ENCODE peak calls at places on chromosomes 5 and 9, in six cellular contexts. H, D, E, Y, U and G are unnamed samples.

GRCh38 chr9:72586388-72587160 is 65.2 kb downstream of the TMC1 start:
- DNase-seq in H (peak; percentile 59), D (no peak), E (no peak), Y (no peak), U (no peak), G (peak; percentile 45)

GRCh38 chr5:143541943-143542797 is 138.7 kb upstream of the NR3C1 start:
- DNase-seq in H (no peak), D (no peak), E (no peak), Y (no peak), U (no peak), G (no peak)

GRCh38 chr9:13181652-13182051 is 97.8 kb downstream of the MPDZ start:
- DNase-seq in H (no peak), D (no peak), E (no peak), Y (no peak), U (peak; percentile 39), G (no peak)

GRCh38 chr5:114050087-114050486 is 311.8 kb upstream of the KCNN2 start:
- DNase-seq in H (no peak), D (no peak), E (no peak), Y (no peak), U (no peak), G (no peak)

GRCh38 chr9:110340306-110340705 is 2.6 kb upstream of the TXNDC8 start:
- DNase-seq in H (no peak), D (no peak), E (peak; percentile 24), Y (no peak), U (peak; percentile 14), G (no peak)

GRCh38 chr9:123349691-123350480 is 6.1 kb upstream of the CRB2 start:
- DNase-seq in H (no peak), D (peak; percentile 47), E (peak; percentile 48), Y (peak; percentile 57), U (peak; percentile 50), G (peak; percentile 50)

GRCh38 chr9:5871785-5872184 is 18.9 kb upstream of the MLANA start:
- DNase-seq in H (no peak), D (no peak), E (no peak), Y (no peak), U (no peak), G (no peak)

GRCh38 chr5:177434437-177434836 is 8.0 kb downstream of the GRK6 start:
- DNase-seq in H (no peak), D (no peak), E (no peak), Y (peak; percentile 43), U (no peak), G (no peak)

GRCh38 chr5:119678351-119679028 is 49.1 kb downstream of the FAM170A start:
- DNase-seq in H (no peak), D (no peak), E (no peak), Y (no peak), U (no peak), G (no peak)

GRCh38 chr5:135832941-135833340 is 1.5 kb upstream of the SLC25A48 start:
- DNase-seq in H (no peak), D (no peak), E (no peak), Y (no peak), U (no peak), G (no peak)

GRCh38 chr5:135833961-135834638 is 363 bp upstream of the SLC25A48 start:
- DNase-seq in H (no peak), D (no peak), E (no peak), Y (no peak), U (no peak), G (no peak)

GRCh38 chr5:135833521-135833920 is 942 bp upstream of the SLC25A48 start:
- DNase-seq in H (no peak), D (no peak), E (no peak), Y (no peak), U (no peak), G (no peak)

GRCh38 chr5:135835766-135836165 is 1.3 kb downstream of the SLC25A48 start:
- DNase-seq in H (no peak), D (no peak), E (no peak), Y (no peak), U (no peak), G (no peak)

GRCh38 chr5:135834639-135835529 is at the start of gene SLC25A48:
- DNase-seq in H (no peak), D (peak; percentile 40), E (peak; percentile 58), Y (no peak), U (peak; percentile 52), G (peak; percentile 41)
- H3K27me3 ChIP-seq in H (peaks cover 64% of the 10 kb centered on the region), D (peaks cover 76% of the 10 kb centered on the region), E (no peaks in the 10 kb centered on the region), Y (peaks cover 6% of the 10 kb centered on the region), U (peaks cover 52% of the 10 kb centered on the region), G (no peaks in the 10 kb centered on the region)

GRCh38 chr9:81825831-81826540 is 102.2 kb upstream of the SPATA31D4 start:
- DNase-seq in H (no peak), D (no peak), E (no peak), Y (no peak), U (no peak), G (no peak)

GRCh38 chr9:81823672-81824554 is 104.3 kb upstream of the SPATA31D4 start:
- DNase-seq in H (no peak), D (no peak), E (no peak), Y (no peak), U (no peak), G (no peak)

GRCh38 chr9:81827616-81828296 is 100.5 kb upstream of the SPATA31D4 start:
- DNase-seq in H (no peak), D (no peak), E (no peak), Y (no peak), U (no peak), G (no peak)

GRCh38 chr9:81824802-81825770 is 103.1 kb upstream of the SPATA31D4 start:
- DNase-seq in H (no peak), D (no peak), E (no peak), Y (no peak), U (no peak), G (no peak)

DNA sequence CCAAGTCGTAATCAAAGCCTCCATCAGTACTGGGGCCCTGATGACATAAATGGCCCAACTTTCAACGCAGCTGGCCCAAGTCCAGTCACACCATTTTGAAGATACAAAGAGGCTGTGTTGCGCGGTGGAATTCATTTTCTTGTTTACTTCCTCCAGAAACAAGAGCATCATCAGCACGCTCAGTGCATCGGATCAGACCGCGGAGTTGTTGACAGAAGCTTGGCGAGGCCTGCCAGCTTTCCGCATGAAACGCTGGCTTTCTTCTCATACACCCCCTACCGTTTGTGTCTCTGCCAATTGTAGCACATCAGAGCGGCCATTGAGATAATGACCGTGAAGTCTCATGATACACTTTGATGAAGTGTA is 101.7 kb upstream of the SPATA31D4 start:
- DNase-seq in H (peak; percentile 28), D (no peak), E (no peak), Y (no peak), U (no peak), G (peak; percentile 38)
- H3K27ac ChIP-seq in H (no peak overlapping the region), D (no peak overlapping the region), E (no peak overlapping the region), Y (no peak overlapping the region), U (no peak overlapping the region), G (no peak overlapping the region)

GRCh38 chr5:159189310-159189709 is 20.0 kb downstream of the RNF145 start:
- DNase-seq in H (no peak), D (no peak), E (no peak), Y (no peak), U (no peak), G (no peak)

GRCh38 chr5:159185773-159186172 is 23.6 kb downstream of the RNF145 start:
- DNase-seq in H (no peak), D (no peak), E (no peak), Y (no peak), U (no peak), G (no peak)

GRCh38 chr5:159186319-159186718 is 23.0 kb downstream of the RNF145 start:
- DNase-seq in H (no peak), D (no peak), E (no peak), Y (no peak), U (no peak), G (no peak)

GRCh38 chr5:159190170-159190569 is 19.2 kb downstream of the RNF145 start:
- DNase-seq in H (no peak), D (no peak), E (no peak), Y (no peak), U (no peak), G (no peak)

DNA sequence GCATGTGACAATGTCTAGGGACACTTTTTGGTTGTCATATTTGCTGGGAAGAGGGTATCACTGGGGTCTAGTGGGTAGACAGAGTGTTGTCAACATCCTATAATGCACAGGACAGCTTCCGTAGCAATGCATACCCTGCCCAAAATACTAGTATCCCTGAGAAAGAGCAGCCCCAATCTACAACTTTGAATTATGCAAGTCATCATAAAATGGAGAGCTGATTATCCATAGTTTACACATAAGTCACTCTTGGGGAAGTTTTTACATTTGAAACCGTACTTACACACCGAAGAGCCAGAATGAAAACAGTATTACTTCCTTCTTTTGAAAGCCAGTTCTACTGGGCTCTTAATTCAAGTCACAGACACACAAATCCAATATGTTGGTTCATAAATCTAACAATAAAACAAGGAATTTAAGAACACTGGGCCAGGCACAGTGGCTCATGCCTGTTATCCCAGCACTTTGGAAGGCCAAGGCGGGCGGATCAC is 21.6 kb downstream of the RNF145 start:
- DNase-seq in H (no peak), D (no peak), E (no peak), Y (no peak), U (no peak), G (no peak)
- H3K36me3 ChIP-seq in H (peaks cover 14% of the 10 kb centered on the region), D (peaks cover 19% of the 10 kb centered on the region), E (peaks cover 2% of the 10 kb centered on the region), Y (peaks cover 6% of the 10 kb centered on the region), U (no peaks in the 10 kb centered on the region), G (peaks cover 8% of the 10 kb centered on the region)

GRCh38 chr5:111066261-111066938 is 5.1 kb upstream of the TSLP start:
- DNase-seq in H (no peak), D (no peak), E (no peak), Y (no peak), U (no peak), G (no peak)
- H3K27me3 ChIP-seq in H (no peaks in the 10 kb centered on the region), D (peaks cover 38% of the 10 kb centered on the region), E (peaks cover 37% of the 10 kb centered on the region), Y (peaks cover 11% of the 10 kb centered on the region), U (peaks cover 27% of the 10 kb centered on the region), G (no peaks in the 10 kb centered on the region)

DNA sequence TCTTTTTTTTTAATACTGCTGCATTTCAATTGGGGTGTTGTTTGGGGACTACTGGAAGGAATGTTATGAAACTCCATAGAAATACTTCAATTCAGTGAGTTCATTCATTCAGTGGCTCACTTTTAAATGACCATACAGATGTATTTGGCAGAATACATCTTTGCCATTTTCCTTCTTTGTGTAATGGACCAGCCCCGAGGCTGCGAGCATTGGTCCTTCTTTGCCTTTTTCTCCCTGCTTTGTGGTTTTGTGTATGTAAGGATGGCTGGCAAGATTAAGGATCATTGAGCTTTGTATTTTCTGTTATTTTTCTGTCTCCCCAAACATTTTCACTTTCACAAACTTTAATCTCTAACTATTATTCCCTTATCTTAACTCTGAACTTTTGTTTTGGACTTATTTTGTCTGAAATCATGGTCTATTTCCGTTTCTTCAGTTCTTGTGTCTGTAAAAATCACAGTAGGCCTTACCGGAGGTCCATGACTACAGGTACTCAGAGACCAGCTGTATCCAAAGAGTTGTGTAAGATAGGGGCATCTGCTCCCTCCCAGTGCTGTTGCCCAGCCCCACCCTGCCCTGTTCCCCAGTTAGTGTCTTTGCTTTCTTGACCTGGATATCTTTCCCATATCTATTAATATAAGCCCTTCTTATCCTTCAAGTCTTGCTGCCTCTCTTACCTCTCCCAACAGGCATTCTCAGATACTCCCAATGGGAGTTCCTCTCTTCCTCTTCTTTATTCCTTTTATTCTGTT is 154.3 kb upstream of the DMRT1 start:
- DNase-seq in H (no peak), D (no peak), E (no peak), Y (no peak), U (no peak), G (no peak)
- H3K27ac ChIP-seq in H (peak overlapping the region; percentile 82), D (no peak overlapping the region), E (no peak overlapping the region), Y (no peak overlapping the region), U (peak overlapping the region; percentile 94), G (peak overlapping the region; percentile 70)